ENCODE peak calls at places on chromosome 18, in nine cellular contexts. L is pancreas, I is endodermal cell, C is brain microvascular endothelial cell, O is PC-3, M is AG09309, X is GM10248, H is choroid plexus epithelial cell, D is mucosa of descending colon. P is an unnamed sample.

GRCh38 chr18:50104421-50104820 is 90.5 kb downstream of the MYO5B start:
- DNase-seq in L (no peak), I (no peak), C (no peak), O (peak), M (no peak), X (no peak), H (no peak), D (no peak), P (no peak)

GRCh38 chr18:10270160-10270571 is 184.3 kb upstream of the APCDD1 start:
- DNase-seq in L (no peak), I (no peak), C (peak), O (no peak), M (no peak), X (no peak), H (peak), D (no peak), P (no peak)

GRCh38 chr18:55003695-55004094 is 44.4 kb upstream of the CCDC68 start:
- DNase-seq in L (no peak), I (no peak), C (no peak), O (no peak), M (peak), X (no peak), H (no peak), D (no peak), P (no peak)

GRCh38 chr18:10139783-10140410 is 226.1 kb downstream of the VAPA start:
- DNase-seq in L (no peak), I (no peak), C (peak), O (peak), M (no peak), X (no peak), H (peak), D (no peak), P (no peak)

GRCh38 chr18:9719421-9719981 is 11.4 kb downstream of the RAB31 start:
- DNase-seq in L (no peak), I (no peak), C (peak), O (peak), M (no peak), X (no peak), H (peak), D (no peak), P (no peak)

GRCh38 chr18:78787751-78788150 is 191.9 kb upstream of the SALL3 start:
- DNase-seq in L (no peak), I (no peak), C (no peak), O (no peak), M (no peak), X (no peak), H (no peak), D (no peak), P (no peak)

GRCh38 chr18:79599503-79599931 is 80.1 kb upstream of the CTDP1 start:
- DNase-seq in L (no peak), I (no peak), C (peak), O (peak), M (no peak), X (no peak), H (peak), D (peak), P (no peak)

GRCh38 chr18:58915006-58915799 is 50.5 kb downstream of the ZNF532 start:
- DNase-seq in L (no peak), I (no peak), C (peak), O (no peak), M (no peak), X (no peak), H (no peak), D (no peak), P (no peak)

GRCh38 chr18:59220164-59220783 is 316 bp downstream of the GRP start:
- DNase-seq in L (no peak), I (peak), C (no peak), O (no peak), M (no peak), X (peak), H (no peak), D (no peak), P (no peak)

GRCh38 chr18:4544131-4544530 is 89.0 kb upstream of the DLGAP1 start:
- DNase-seq in L (no peak), I (no peak), C (no peak), O (no peak), M (no peak), X (no peak), H (peak), D (no peak), P (no peak)

GRCh38 chr18:36629836-36630235 is 199.0 kb downstream of the TPGS2 start:
- DNase-seq in L (no peak), I (no peak), C (no peak), O (no peak), M (no peak), X (no peak), H (no peak), D (no peak), P (no peak)

GRCh38 chr18:4578449-4578848 is 123.3 kb upstream of the DLGAP1 start:
- DNase-seq in L (no peak), I (no peak), C (no peak), O (no peak), M (no peak), X (no peak), H (no peak), D (no peak), P (no peak)

GRCh38 chr18:35508746-35509338 is 11.1 kb upstream of the INO80C start:
- DNase-seq in L (no peak), I (peak), C (no peak), O (no peak), M (no peak), X (no peak), H (peak), D (no peak), P (no peak)

GRCh38 chr18:13625355-13625754 is 101.0 kb downstream of the FAM210A start:
- DNase-seq in L (no peak), I (peak), C (no peak), O (no peak), M (no peak), X (no peak), H (no peak), D (no peak), P (no peak)

GRCh38 chr18:68972176-68972575 is 174.3 kb downstream of the CCDC102B start:
- DNase-seq in L (no peak), I (no peak), C (peak), O (no peak), M (no peak), X (no peak), H (peak), D (no peak), P (no peak)

GRCh38 chr18:77067315-77068061 is 65.1 kb downstream of the MBP start:
- DNase-seq in L (no peak), I (no peak), C (peak), O (peak), M (peak), X (no peak), H (peak), D (peak), P (peak)

GRCh38 chr18:40413160-40413559 is 1541.9 kb upstream of the PIK3C3 start:
- DNase-seq in L (no peak), I (peak), C (peak), O (peak), M (no peak), X (no peak), H (peak), D (no peak), P (no peak)

GRCh38 chr18:39701071-39701783 is 2135.6 kb upstream of the CELF4 start:
- DNase-seq in L (no peak), I (no peak), C (no peak), O (peak), M (no peak), X (no peak), H (peak), D (no peak), P (no peak)

GRCh38 chr18:46166261-46166970 is 62.2 kb downstream of the HAUS1 start:
- DNase-seq in L (no peak), I (peak), C (no peak), O (no peak), M (no peak), X (no peak), H (no peak), D (no peak), P (no peak)

GRCh38 chr18:11751305-11752115 is 62.4 kb downstream of the GNAL start:
- DNase-seq in L (no peak), I (peak), C (no peak), O (no peak), M (no peak), X (no peak), H (peak), D (no peak), P (no peak)

GRCh38 chr18:79597176-79598045 is 82.2 kb upstream of the CTDP1 start:
- DNase-seq in L (no peak), I (no peak), C (no peak), O (no peak), M (no peak), X (no peak), H (no peak), D (peak), P (no peak)

GRCh38 chr18:34985963-34986362 is 55.2 kb upstream of the MAPRE2 start:
- DNase-seq in L (no peak), I (no peak), C (no peak), O (no peak), M (no peak), X (no peak), H (no peak), D (no peak), P (no peak)

GRCh38 chr18:23495723-23496440 is 7.4 kb upstream of the RMC1 start:
- DNase-seq in L (no peak), I (no peak), C (no peak), O (peak), M (no peak), X (no peak), H (no peak), D (no peak), P (no peak)

GRCh38 chr18:31204169-31204568 is 41.5 kb upstream of the DSC1 start:
- DNase-seq in L (no peak), I (no peak), C (no peak), O (no peak), M (no peak), X (no peak), H (no peak), D (no peak), P (no peak)

GRCh38 chr18:6294119-6294784 is 120.5 kb downstream of the L3MBTL4 start:
- DNase-seq in L (peak), I (no peak), C (peak), O (no peak), M (no peak), X (no peak), H (peak), D (no peak), P (no peak)

GRCh38 chr18:29644276-29644675 is 1398.3 kb downstream of the DSC3 start:
- DNase-seq in L (no peak), I (no peak), C (no peak), O (peak), M (peak), X (no peak), H (no peak), D (no peak), P (no peak)

GRCh38 chr18:27696148-27696547 is 480.8 kb downstream of the CDH2 start:
- DNase-seq in L (no peak), I (no peak), C (no peak), O (no peak), M (no peak), X (no peak), H (no peak), D (no peak), P (no peak)
- TF ChIP-seq CTCF in L (no peak), I (no peak), C (no peak), O (no peak), M (no peak), X (no peak), H (no peak), D (no peak), P (no peak)

GRCh38 chr18:72588339-72588738 is 44.2 kb upstream of the CBLN2 start:
- DNase-seq in L (no peak), I (no peak), C (no peak), O (no peak), M (no peak), X (no peak), H (no peak), D (no peak), P (no peak)

DNA sequence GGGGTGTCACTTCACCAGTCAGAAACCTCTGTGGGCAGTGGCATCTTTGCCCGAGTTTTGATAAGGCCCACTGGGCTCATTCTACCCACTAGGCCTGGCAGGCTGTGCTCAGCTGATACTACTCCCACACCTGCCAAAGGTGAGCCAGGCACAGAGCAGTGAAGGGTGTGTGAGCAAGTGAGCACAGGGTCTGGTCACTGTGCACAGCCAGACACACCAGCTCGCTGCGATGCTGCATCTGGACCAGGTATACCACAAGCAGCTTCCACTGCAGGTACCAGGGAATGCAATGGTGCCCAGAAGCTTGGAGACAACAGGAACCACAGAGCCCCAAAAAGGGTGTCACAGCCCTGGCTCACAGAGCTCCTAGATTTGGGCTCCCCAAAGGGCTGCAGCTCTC is 40.6 kb upstream of the CBLN2 start:
- DNase-seq in L (no peak), I (no peak), C (no peak), O (no peak), M (no peak), X (no peak), H (no peak), D (no peak), P (no peak)
- TF ChIP-seq CTCF in L (no peak), I (no peak), C (no peak), O (no peak), M (no peak), X (no peak), H (no peak), D (no peak), P (no peak)

GRCh38 chr18:70172225-70172624 is 33.3 kb downstream of the RTTN start:
- DNase-seq in L (no peak), I (no peak), C (no peak), O (peak), M (no peak), X (no peak), H (peak), D (no peak), P (no peak)
- TF ChIP-seq CTCF in L (no peak), I (peak), C (peak), O (peak), M (peak), X (peak), H (peak), D (no peak), P (peak)

GRCh38 chr18:48028081-48028480 is 97.6 kb upstream of the SMAD2 start:
- DNase-seq in L (no peak), I (no peak), C (no peak), O (no peak), M (no peak), X (no peak), H (no peak), D (no peak), P (no peak)
- TF ChIP-seq CTCF in L (no peak), I (peak), C (peak), O (peak), M (no peak), X (no peak), H (peak), D (no peak), P (no peak)

GRCh38 chr18:26181343-26181826 is 44.9 kb upstream of the TAF4B start:
- DNase-seq in L (no peak), I (no peak), C (no peak), O (no peak), M (no peak), X (no peak), H (no peak), D (no peak), P (no peak)

GRCh38 chr18:26190506-26190905 is 35.7 kb upstream of the TAF4B start:
- DNase-seq in L (no peak), I (no peak), C (no peak), O (no peak), M (no peak), X (peak), H (no peak), D (peak), P (no peak)

DNA sequence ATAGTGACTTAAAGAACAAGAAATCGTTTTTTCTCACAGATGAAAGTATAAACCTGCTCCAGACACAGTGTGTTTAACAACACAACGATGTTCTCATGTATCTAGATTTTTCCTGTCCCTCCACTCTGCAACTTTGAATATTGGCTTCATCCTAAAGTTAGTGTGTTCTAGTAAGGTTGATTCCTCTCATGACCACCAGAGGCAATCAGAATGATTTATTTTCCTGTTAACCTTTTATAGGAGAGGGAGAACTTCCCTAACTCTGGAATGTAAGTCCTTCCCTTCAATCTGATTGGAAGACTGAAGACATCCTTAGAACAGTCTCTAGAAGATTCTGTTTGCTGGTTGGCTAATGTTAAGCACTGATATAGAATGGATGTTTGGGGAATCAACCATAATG is 41.0 kb upstream of the TAF4B start:
- DNase-seq in L (no peak), I (no peak), C (no peak), O (peak), M (no peak), X (no peak), H (peak), D (no peak), P (no peak)
- TF ChIP-seq CTCF in L (no peak), I (peak), C (no peak), O (peak), M (no peak), X (no peak), H (peak), D (no peak), P (no peak)

GRCh38 chr18:25062720-25063119 is 289.2 kb downstream of the ZNF521 start:
- DNase-seq in L (no peak), I (no peak), C (no peak), O (peak), M (no peak), X (no peak), H (no peak), D (no peak), P (no peak)
- TF ChIP-seq CTCF in L (no peak), I (peak), C (no peak), O (peak), M (no peak), X (no peak), H (no peak), D (no peak), P (no peak)

P was measured in AG09319.